ENCODE peak calls at places on chromosomes 6 and 20, in seven cellular contexts. O, W, Y, D, T, K and I are unnamed samples.

GRCh38 chr20:17295991-17296390 is 69.2 kb downstream of the PCSK2 start:
- DNase-seq in O (no peak), W (no peak), Y (no peak), D (no peak), T (no peak), K (no peak), I (no peak)

GRCh38 chr20:33177866-33178265 is 9.9 kb downstream of the BPIFA2 start:
- DNase-seq in O (no peak), W (no peak), Y (no peak), D (no peak), T (no peak), K (no peak), I (no peak)

GRCh38 chr20:61802721-61803311 is 262.9 kb downstream of the TAF4 start:
- DNase-seq in O (peak; percentile 11), W (no peak), Y (no peak), D (no peak), T (no peak), K (no peak), I (no peak)

GRCh38 chr20:32484221-32485125 is 100.7 kb downstream of the NOL4L start:
- DNase-seq in O (no peak), W (peak; percentile 78), Y (peak; percentile 66), D (no peak), T (peak; percentile 68), K (no peak), I (peak; percentile 71)

GRCh38 chr6:25889877-25890853 is 16.1 kb upstream of the SLC17A3 start:
- DNase-seq in O (peak; percentile 40), W (peak; percentile 15), Y (no peak), D (peak; percentile 48), T (no peak), K (peak; percentile 70), I (peak; percentile 57)

GRCh38 chr6:31712296-31712695 is 2.9 kb upstream of the LY6G6D start:
- DNase-seq in O (no peak), W (no peak), Y (no peak), D (no peak), T (no peak), K (no peak), I (no peak)

GRCh38 chr6:125784365-125784764 is 6.4 kb upstream of the NCOA7 start:
- DNase-seq in O (no peak), W (no peak), Y (no peak), D (no peak), T (no peak), K (no peak), I (no peak)

GRCh38 chr6:11616200-11616611 is 78.7 kb downstream of the TMEM170B start:
- DNase-seq in O (no peak), W (no peak), Y (no peak), D (no peak), T (no peak), K (no peak), I (no peak)

GRCh38 chr20:41848180-41848579 is 230.0 kb upstream of the CHD6 start:
- DNase-seq in O (no peak), W (no peak), Y (no peak), D (no peak), T (no peak), K (peak; percentile 29), I (no peak)

GRCh38 chr6:10951675-10952282 is 64.9 kb downstream of the SYCP2L start:
- DNase-seq in O (peak; percentile 23), W (no peak), Y (no peak), D (peak; percentile 26), T (no peak), K (peak; percentile 70), I (no peak)

DNA sequence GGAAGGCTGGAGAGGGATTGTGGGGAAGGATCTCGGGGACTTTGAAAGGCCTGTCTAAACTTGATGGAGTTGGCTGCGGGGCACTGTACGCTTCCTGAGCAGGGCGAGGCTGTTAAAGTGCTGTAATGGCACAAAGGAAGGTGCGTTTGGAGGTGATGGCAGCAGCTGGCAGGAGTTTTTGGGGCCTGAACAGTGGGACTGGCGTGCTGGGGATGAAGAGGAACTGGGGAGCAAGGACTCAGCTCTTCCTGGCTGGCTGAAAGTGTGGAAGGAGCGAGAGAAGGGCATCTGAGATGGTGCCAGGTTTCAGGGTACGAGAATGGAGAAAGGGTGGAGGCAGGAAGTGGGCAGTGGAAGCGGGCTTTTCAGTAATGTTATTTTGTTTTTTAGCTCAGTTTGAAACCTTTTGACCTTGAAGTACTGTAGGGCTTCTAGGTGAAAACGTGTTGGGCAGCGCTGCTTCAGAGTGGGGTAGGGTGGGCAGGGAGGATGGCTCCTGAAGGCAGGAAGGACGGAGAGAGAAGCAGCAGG is 8.0 kb downstream of the TMEM181 start:
- DNase-seq in O (peak; percentile 51), W (no peak), Y (no peak), D (no peak), T (no peak), K (no peak), I (no peak)
- H3K9ac ChIP-seq in O (peak overlapping the region; percentile 6), W (no peak overlapping the region), Y (no peak overlapping the region), D (no peak overlapping the region), T (no peak overlapping the region), K (no peak overlapping the region), I (no peak overlapping the region)

GRCh38 chr6:154501287-154501868 is 9.1 kb downstream of the CNKSR3 start:
- DNase-seq in O (no peak), W (no peak), Y (no peak), D (no peak), T (no peak), K (no peak), I (no peak)
- H3K27ac ChIP-seq in O (no peak overlapping the region), W (no peak overlapping the region), Y (no peak overlapping the region), D (no peak overlapping the region), T (no peak overlapping the region), K (peak overlapping the region; percentile 5), I (no peak overlapping the region)

GRCh38 chr6:42411431-42411830 is 40.3 kb downstream of the TRERF1 start:
- DNase-seq in O (no peak), W (no peak), Y (no peak), D (no peak), T (no peak), K (no peak), I (no peak)
- H3K9ac ChIP-seq in O (no peak overlapping the region), W (no peak overlapping the region), Y (no peak overlapping the region), D (no peak overlapping the region), T (no peak overlapping the region), K (no peak overlapping the region), I (no peak overlapping the region)

DNA sequence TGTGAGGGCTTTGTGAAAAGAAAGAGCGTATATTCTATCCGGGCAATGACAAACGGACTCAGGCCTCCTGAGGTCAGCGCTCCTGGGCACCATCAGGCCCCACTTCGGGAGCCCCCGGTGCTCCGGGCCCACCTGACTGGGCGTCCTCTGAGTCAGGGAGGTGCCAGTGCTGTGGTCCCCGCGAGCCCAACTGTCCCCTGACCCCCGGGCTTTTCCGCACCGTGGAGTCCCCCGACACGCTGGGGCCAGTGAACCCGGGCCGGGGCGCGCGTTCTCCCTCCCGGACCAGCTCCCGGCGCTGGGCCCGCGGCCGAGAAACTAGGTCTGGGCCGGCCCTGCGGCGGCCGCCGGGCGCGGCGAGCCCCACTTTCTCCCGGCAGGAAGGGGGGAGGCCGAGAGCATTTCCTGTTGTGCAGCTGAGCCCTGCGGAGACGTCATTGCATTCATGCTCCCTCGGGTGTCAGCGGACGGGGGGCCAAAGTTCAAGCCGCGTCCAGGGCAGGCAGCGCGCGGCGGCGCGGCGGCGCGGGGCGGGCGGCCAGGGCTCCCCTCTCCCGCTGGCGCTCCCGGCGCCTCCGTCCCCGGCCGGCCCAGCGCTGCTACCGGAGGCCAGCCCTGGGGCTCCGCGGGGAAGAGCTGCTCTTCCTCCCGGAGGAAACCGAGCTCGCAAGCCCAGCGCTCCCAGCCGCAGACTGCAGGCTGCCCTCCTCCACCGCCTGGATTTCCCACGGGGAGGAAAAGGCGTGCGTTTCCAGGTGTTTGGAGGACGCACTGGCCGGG is 18.3 kb downstream of the HIVEP2 start:
- DNase-seq in O (peak; percentile 61), W (peak; percentile 79), Y (peak; percentile 54), D (peak; percentile 58), T (peak; percentile 76), K (peak; percentile 93), I (peak; percentile 90)
- H3K27ac ChIP-seq in O (peak overlapping the region; percentile 94), W (peak overlapping the region; percentile 82), Y (no peak overlapping the region), D (no peak overlapping the region), T (no peak overlapping the region), K (peak overlapping the region; percentile 99), I (peak overlapping the region; percentile 85)

GRCh38 chr6:155765275-155766194 is 309.9 kb upstream of the NOX3 start:
- DNase-seq in O (peak; percentile 19), W (no peak), Y (no peak), D (no peak), T (no peak), K (peak; percentile 12), I (no peak)
- H3K9ac ChIP-seq in O (no peak overlapping the region), W (no peak overlapping the region), Y (no peak overlapping the region), D (no peak overlapping the region), T (no peak overlapping the region), K (no peak overlapping the region), I (no peak overlapping the region)

GRCh38 chr6:168666170-168666569 is 225.2 kb downstream of the SMOC2 start:
- DNase-seq in O (no peak), W (no peak), Y (no peak), D (no peak), T (no peak), K (no peak), I (no peak)

GRCh38 chr6:168667428-168667805 is 226.4 kb downstream of the SMOC2 start:
- DNase-seq in O (no peak), W (no peak), Y (no peak), D (no peak), T (no peak), K (no peak), I (no peak)

GRCh38 chr6:168671028-168671862 is 230.3 kb downstream of the SMOC2 start:
- DNase-seq in O (no peak), W (no peak), Y (no peak), D (no peak), T (no peak), K (no peak), I (no peak)

GRCh38 chr6:168670386-168670985 is 229.5 kb downstream of the SMOC2 start:
- DNase-seq in O (no peak), W (no peak), Y (no peak), D (no peak), T (no peak), K (no peak), I (no peak)

DNA sequence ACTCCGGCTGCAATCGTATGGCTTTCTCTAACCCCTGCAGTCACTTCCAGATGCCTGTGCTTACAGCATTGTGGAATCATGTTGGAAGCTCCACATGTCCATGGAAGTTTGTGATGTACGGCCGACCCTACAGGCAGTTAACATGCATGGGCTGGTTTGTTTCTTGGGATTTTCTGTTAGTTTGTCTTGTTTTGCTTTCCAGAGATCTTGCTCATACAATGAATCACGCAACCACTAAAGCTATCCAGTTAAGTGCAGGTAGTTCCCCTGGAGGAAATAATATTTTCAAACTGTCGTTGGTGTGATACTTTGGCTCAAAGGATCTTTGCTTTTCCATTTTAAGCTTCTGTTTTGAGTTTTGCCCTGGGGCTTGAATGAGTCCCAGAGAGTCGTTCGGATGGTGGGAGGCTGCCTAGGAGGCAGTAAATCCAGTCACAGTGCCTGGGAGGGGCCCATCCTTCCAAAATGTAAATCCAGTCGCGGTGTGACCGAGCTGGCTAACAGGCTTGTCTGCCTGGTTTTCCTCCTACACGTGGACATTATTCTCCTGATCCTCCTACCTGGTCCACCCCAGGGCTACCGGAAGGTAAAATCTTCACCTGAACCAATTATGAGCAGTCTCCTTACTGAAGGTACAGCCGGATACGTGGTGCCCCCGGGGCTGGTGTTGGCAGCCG is 225.9 kb downstream of the SMOC2 start:
- DNase-seq in O (no peak), W (no peak), Y (no peak), D (no peak), T (no peak), K (no peak), I (no peak)
- H3K27ac ChIP-seq in O (no peak overlapping the region), W (no peak overlapping the region), Y (no peak overlapping the region), D (no peak overlapping the region), T (no peak overlapping the region), K (no peak overlapping the region), I (no peak overlapping the region)

GRCh38 chr6:27139753-27140522 is 107.6 kb upstream of the PRSS16 start:
- DNase-seq in O (no peak), W (peak; percentile 81), Y (no peak), D (no peak), T (peak; percentile 49), K (no peak), I (peak; percentile 46)
- H3K9ac ChIP-seq in O (no peak overlapping the region), W (peak overlapping the region; percentile 94), Y (peak overlapping the region; percentile 86), D (no peak overlapping the region), T (peak overlapping the region; percentile 71), K (no peak overlapping the region), I (peak overlapping the region; percentile 72)